ENCODE peak calls at places on chromosomes 16 and 17, in ten cellular contexts. C is glutamatergic neuron; W is SJSA1; J is occipital lobe; H is SW 1271; N is activated T-cell treated with anti-CD3 and anti-CD28 coated beads, Interleukin-2, amount 50 U/mL, for 24 hours; K is body of pancreas; S is activated CD4-positive, alpha-beta T cell treated with anti-CD3 and anti-CD28 coated beads, Interleukin-2, amount 50 U/mL, for 1 hour; O is coronary artery; M is CD8-positive, alpha-beta T cell. I is an unnamed sample.

GRCh38 chr16:59296002-59296401 is 561.9 kb upstream of the GOT2 start:
- DNase-seq in N (no peak), M (no peak), C (no peak), S (no peak), K (no peak), W (no peak), J (no peak), O (no peak), H (no peak), I (no peak)

GRCh38 chr17:17176341-17176740 is 29.8 kb downstream of the PLD6 start:
- DNase-seq in S (peak), K (no peak), H (no peak), M (no peak), C (no peak), J (no peak), W (no peak), O (no peak), N (no peak), I (no peak)

GRCh38 chr17:9644910-9645751 is at the start of gene USP43:
- DNase-seq in N (peak), W (peak), S (no peak), K (peak), O (no peak), H (no peak), J (no peak), M (no peak), C (peak), I (no peak)

GRCh38 chr17:1271020-1271423 is 778 bp downstream of the BHLHA9 start:
- DNase-seq in J (no peak), M (no peak), S (no peak), K (no peak), H (no peak), C (no peak), W (no peak), O (no peak), N (no peak), I (no peak)

GRCh38 chr17:1470071-1470773 is 14.2 kb upstream of the CRK start:
- DNase-seq in H (no peak), K (no peak), W (no peak), J (no peak), M (no peak), O (no peak), S (no peak), C (no peak), N (no peak), I (no peak)

GRCh38 chr16:83068686-83069085 is 441.9 kb downstream of the CDH13 start:
- DNase-seq in O (no peak), N (no peak), J (no peak), M (no peak), C (no peak), K (no peak), W (no peak), S (no peak), H (no peak), I (no peak)

GRCh38 chr16:88651276-88651988 is 579 bp upstream of the CYBA start:
- DNase-seq in W (no peak), H (no peak), C (no peak), J (no peak), N (peak), O (no peak), K (peak), M (peak), S (peak), I (peak)

GRCh38 chr17:4872786-4873185 is 26.6 kb upstream of the C17orf107 start:
- DNase-seq in J (no peak), C (no peak), K (no peak), N (no peak), H (no peak), M (no peak), S (no peak), W (no peak), O (no peak), I (no peak)

GRCh38 chr16:12470311-12471229 is 333.1 kb downstream of the CPPED1 start:
- DNase-seq in K (no peak), C (no peak), N (no peak), H (no peak), M (no peak), W (no peak), S (no peak), O (no peak), J (peak), I (no peak)

GRCh38 chr16:57422026-57422944 is 17.7 kb downstream of the CCL17 start:
- DNase-seq in S (no peak), H (no peak), W (peak), O (no peak), J (no peak), K (peak), C (peak), N (no peak), M (no peak), I (no peak)

GRCh38 chr17:61475726-61476125 is 23.5 kb downstream of the TBX4 start:
- DNase-seq in M (no peak), H (no peak), J (no peak), C (no peak), N (no peak), W (no peak), O (no peak), K (peak), S (no peak), I (no peak)

GRCh38 chr17:2815781-2816185 is 19.5 kb downstream of the RAP1GAP2 start:
- DNase-seq in O (no peak), K (no peak), N (no peak), W (no peak), J (no peak), M (no peak), H (no peak), S (no peak), C (no peak), I (no peak)

GRCh38 chr17:75635610-75636202 is 2.5 kb downstream of the SMIM5 start:
- DNase-seq in M (no peak), H (no peak), J (no peak), S (no peak), O (no peak), C (peak), W (no peak), N (no peak), K (peak), I (no peak)